ENCODE peak calls at places on chromosomes 5 and 9, in ten cellular contexts. J, G, O, N, K, Q, P, F, X and E are unnamed samples.

GRCh38 chr5:72470817-72471216 is 36.4 kb downstream of the ZNF366 start:
- DNase-seq in J (no peak), G (no peak), O (no peak), N (peak), K (peak), Q (no peak), P (peak), F (peak), X (no peak), E (no peak)

GRCh38 chr9:91945277-91946074 is 4.6 kb downstream of the ROR2 start:
- DNase-seq in J (no peak), G (no peak), O (peak), N (no peak), K (no peak), Q (no peak), P (peak), F (peak), X (no peak), E (no peak)

GRCh38 chr5:173155912-173156311 is 11.6 kb downstream of the BNIP1 start:
- DNase-seq in J (no peak), G (no peak), O (no peak), N (no peak), K (no peak), Q (no peak), P (no peak), F (no peak), X (no peak), E (no peak)

GRCh38 chr5:172455511-172456061 is 1.3 kb upstream of the SH3PXD2B start:
- DNase-seq in J (no peak), G (no peak), O (no peak), N (no peak), K (no peak), Q (no peak), P (no peak), F (no peak), X (no peak), E (no peak)

GRCh38 chr5:71452876-71453275 is 2.6 kb upstream of the BDP1 start:
- DNase-seq in J (no peak), G (no peak), O (no peak), N (no peak), K (peak), Q (no peak), P (no peak), F (no peak), X (no peak), E (no peak)

GRCh38 chr5:42870882-42871418 is 59.3 kb upstream of the SELENOP start:
- DNase-seq in J (no peak), G (no peak), O (no peak), N (no peak), K (peak), Q (no peak), P (no peak), F (no peak), X (no peak), E (no peak)

GRCh38 chr5:176735383-176736265 is 74.7 kb upstream of the UNC5A start:
- DNase-seq in J (peak), G (no peak), O (no peak), N (no peak), K (no peak), Q (no peak), P (no peak), F (no peak), X (peak), E (no peak)

GRCh38 chr5:140189253-140189652 is 14.3 kb downstream of the CYSTM1 start:
- DNase-seq in J (no peak), G (no peak), O (no peak), N (no peak), K (no peak), Q (no peak), P (no peak), F (no peak), X (no peak), E (no peak)

GRCh38 chr5:154646841-154647759 is 108.1 kb upstream of the LARP1 start:
- DNase-seq in J (peak), G (no peak), O (peak), N (peak), K (peak), Q (no peak), P (no peak), F (peak), X (no peak), E (no peak)

GRCh38 chr5:84249918-84250635 is 134.6 kb downstream of the EDIL3 start:
- DNase-seq in J (no peak), G (no peak), O (no peak), N (no peak), K (peak), Q (no peak), P (no peak), F (no peak), X (no peak), E (no peak)

GRCh38 chr9:93264338-93265125 is 80.6 kb downstream of the WNK2 start:
- DNase-seq in J (no peak), G (peak), O (no peak), N (no peak), K (no peak), Q (no peak), P (peak), F (no peak), X (no peak), E (no peak)

GRCh38 chr5:132238901-132239500 is 11.3 kb upstream of the P4HA2 start:
- DNase-seq in J (peak), G (no peak), O (no peak), N (no peak), K (no peak), Q (no peak), P (peak), F (no peak), X (no peak), E (no peak)

GRCh38 chr9:18610956-18611355 is 137.0 kb downstream of the ADAMTSL1 start:
- DNase-seq in J (no peak), G (no peak), O (no peak), N (no peak), K (no peak), Q (no peak), P (peak), F (no peak), X (no peak), E (no peak)

GRCh38 chr9:85433046-85433445 is 308.7 kb downstream of the AGTPBP1 start:
- DNase-seq in J (no peak), G (no peak), O (no peak), N (no peak), K (no peak), Q (no peak), P (no peak), F (no peak), X (no peak), E (no peak)